ENCODE peak calls at places on chromosomes 5 and 9, in four cellular contexts. T is astrocyte, K is MG63, S is ovary. R is an unnamed sample. For H3K36me3, the result is how much of the 10 kb centered on the place peaks cover.

GRCh38 chr5:127958421-127959011 is 125.0 kb upstream of the SLC12A2 start:
- DNase-seq in T (no peak), K (no peak), S (no peak), R (no peak)

GRCh38 chr5:168852329-168852728 is 273.2 kb upstream of the PANK3 start:
- DNase-seq in T (no peak), K (no peak), S (no peak), R (no peak)

GRCh38 chr9:117081641-117082317 is 333.1 kb downstream of the ASTN2 start:
- DNase-seq in T (no peak), K (peak), S (no peak), R (no peak)

GRCh38 chr9:73180373-73180772 is 28.7 kb downstream of the ANXA1 start:
- DNase-seq in T (peak), K (peak), S (no peak), R (peak)

GRCh38 chr5:93274291-93274690 is 306.7 kb downstream of the NR2F1-AS1 start:
- DNase-seq in T (peak), K (no peak), S (no peak), R (no peak)

GRCh38 chr9:101092922-101093321 is 64.4 kb downstream of the PLPPR1 start:
- DNase-seq in T (no peak), K (no peak), S (no peak), R (no peak)

GRCh38 chr9:114864471-114864870 is 58.6 kb upstream of the TNFSF15 start:
- DNase-seq in T (no peak), K (no peak), S (no peak), R (no peak)

GRCh38 chr5:87872986-87873385 is 395.7 kb downstream of the TMEM161B start:
- DNase-seq in T (no peak), K (no peak), S (no peak), R (no peak)

GRCh38 chr9:127132921-127133647 is 10.6 kb upstream of the ANGPTL2 start:
- DNase-seq in T (peak), K (peak), S (peak), R (no peak)

GRCh38 chr5:77145666-77146065 is 58.6 kb upstream of the ZBED3 start:
- DNase-seq in T (peak), K (no peak), S (no peak), R (no peak)

GRCh38 chr5:140182803-140183367 is 7.9 kb downstream of the CYSTM1 start:
- DNase-seq in T (peak), K (peak), S (peak), R (no peak)

GRCh38 chr5:127396490-127397155 is 106.0 kb downstream of the MEGF10 start:
- DNase-seq in T (no peak), K (no peak), S (no peak), R (no peak)

GRCh38 chr9:6098431-6098830 is 83.0 kb upstream of the RANBP6 start:
- DNase-seq in T (peak), K (no peak), S (no peak), R (no peak)

GRCh38 chr9:7320139-7320538 is 479.4 kb downstream of the DMAC1 start:
- DNase-seq in T (peak), K (peak), S (no peak), R (peak)

GRCh38 chr5:153476767-153477166 is 13.7 kb upstream of the GRIA1 start:
- DNase-seq in T (peak), K (peak), S (no peak), R (no peak)

GRCh38 chr5:28275931-28276330 is 1237.5 kb upstream of the CDH9 start:
- DNase-seq in T (no peak), K (no peak), S (no peak), R (no peak)

GRCh38 chr9:18666348-18666747 is 192.4 kb downstream of the ADAMTSL1 start:
- DNase-seq in T (peak), K (peak), S (no peak), R (no peak)

GRCh38 chr9:34866614-34867013 is 91.5 kb upstream of the PHF24 start:
- DNase-seq in T (no peak), K (no peak), S (no peak), R (no peak)

GRCh38 chr5:38607930-38608545 is 51.6 kb upstream of the LIFR start:
- DNase-seq in T (peak), K (no peak), S (no peak), R (no peak)

GRCh38 chr9:120925535-120926396 is 830 bp downstream of the TRAF1 start:
- DNase-seq in T (peak), K (peak), S (no peak), R (peak)

GRCh38 chr9:124809741-124810500 is 33.0 kb downstream of the OLFML2A start:
- DNase-seq in T (no peak), K (no peak), S (no peak), R (no peak)

GRCh38 chr5:59260973-59261372 is 632.6 kb downstream of the PDE4D start:
- DNase-seq in T (no peak), K (no peak), S (no peak), R (no peak)

GRCh38 chr9:134642385-134643181 is 980 bp downstream of the COL5A1 start:
- DNase-seq in T (peak), K (peak), S (peak), R (peak)

GRCh38 chr9:134554750-134555655 is 86.6 kb upstream of the COL5A1 start:
- DNase-seq in T (peak), K (no peak), S (peak), R (no peak)

GRCh38 chr9:130857864-130858730 is 23.0 kb downstream of the ABL1 start:
- DNase-seq in T (peak), K (peak), S (peak), R (no peak)

GRCh38 chr5:65967288-65968066 is 41.1 kb downstream of the ERBIN start:
- DNase-seq in T (no peak), K (no peak), S (no peak), R (no peak)

GRCh38 chr5:34511481-34511880 is 144.6 kb upstream of the RAI14 start:
- DNase-seq in T (no peak), K (no peak), S (no peak), R (no peak)

GRCh38 chr5:168749391-168750100 is 170.4 kb upstream of the PANK3 start:
- DNase-seq in T (no peak), K (no peak), S (no peak), R (no peak)

GRCh38 chr5:132466453-132467291 is 23.9 kb downstream of the IRF1 start:
- DNase-seq in T (peak), K (no peak), S (no peak), R (no peak)

GRCh38 chr5:176934309-176934930 is 35.3 kb upstream of the HK3 start:
- DNase-seq in T (no peak), K (no peak), S (no peak), R (no peak)

GRCh38 chr5:134438641-134439621 is 27.2 kb upstream of the CDKN2AIPNL start:
- DNase-seq in T (peak), K (peak), S (peak), R (peak)

GRCh38 chr9:129103595-129103965 is 7.0 kb downstream of the CRAT start:
- DNase-seq in T (no peak), K (no peak), S (no peak), R (no peak)

GRCh38 chr5:171310816-171311697 is 2.0 kb downstream of the TLX3 start:
- DNase-seq in T (no peak), K (peak), S (no peak), R (no peak)

GRCh38 chr5:142428773-142429473 is 104.1 kb upstream of the SPRY4 start:
- DNase-seq in T (no peak), K (no peak), S (no peak), R (no peak)

GRCh38 chr5:150402901-150403342 is 9.8 kb downstream of the CD74 start:
- DNase-seq in T (no peak), K (no peak), S (no peak), R (no peak)

GRCh38 chr5:146205499-146206202 is 2.2 kb downstream of the RBM27 start:
- DNase-seq in T (no peak), K (no peak), S (no peak), R (no peak)

GRCh38 chr5:124738751-124739559 is 7.5 kb downstream of the ZNF608 start:
- DNase-seq in T (no peak), K (peak), S (no peak), R (no peak)

GRCh38 chr5:172102913-172103629 is 85.0 kb downstream of the STK10 start:
- DNase-seq in T (peak), K (peak), S (no peak), R (peak)

DNA sequence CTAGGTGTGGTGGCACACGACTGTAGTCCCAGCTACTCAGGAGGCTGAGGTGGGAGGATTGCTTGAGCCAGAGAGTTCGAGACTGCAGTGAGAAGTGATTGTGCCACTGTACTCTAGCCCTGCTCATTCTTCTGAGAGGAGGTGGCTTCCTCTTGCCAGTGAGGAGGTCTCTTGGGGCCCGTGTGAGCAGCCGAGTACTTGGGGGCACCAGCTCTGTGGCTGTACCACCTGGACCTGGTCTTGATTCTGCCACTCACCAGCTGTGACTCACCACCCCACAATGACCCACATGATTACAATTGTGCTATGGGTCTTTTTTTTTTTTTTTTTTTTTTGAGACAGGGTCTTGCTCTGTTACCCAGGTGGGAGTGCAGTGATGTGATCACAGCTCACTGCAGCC is 18.0 kb upstream of the CRB2 start:
- DNase-seq in T (no peak), K (no peak), S (no peak), R (no peak)
- H3K4me3 ChIP-seq in T (no peak), K (no peak), S (no peak), R (no peak)

GRCh38 chr5:57311251-57311650 is 137.4 kb downstream of the GPBP1 start:
- DNase-seq in T (peak), K (no peak), S (no peak), R (no peak)

GRCh38 chr5:57304931-57305330 is 131.1 kb downstream of the GPBP1 start:
- DNase-seq in T (no peak), K (no peak), S (no peak), R (no peak)

GRCh38 chr5:57306359-57306758 is 132.5 kb downstream of the GPBP1 start:
- DNase-seq in T (no peak), K (no peak), S (no peak), R (no peak)

GRCh38 chr5:57303985-57304384 is 130.1 kb downstream of the GPBP1 start:
- DNase-seq in T (no peak), K (no peak), S (no peak), R (no peak)

GRCh38 chr5:57307516-57307915 is 133.7 kb downstream of the GPBP1 start:
- DNase-seq in T (peak), K (no peak), S (no peak), R (no peak)
- H3K36me3 ChIP-seq in T (under half), K (under half), S (under half), R (under half)

GRCh38 chr5:112594060-112594850 is 143.4 kb upstream of the APC start:
- DNase-seq in T (peak), K (peak), S (no peak), R (no peak)
- H3K4me3 ChIP-seq in T (no peak), K (no peak), S (no peak), R (no peak)

DNA sequence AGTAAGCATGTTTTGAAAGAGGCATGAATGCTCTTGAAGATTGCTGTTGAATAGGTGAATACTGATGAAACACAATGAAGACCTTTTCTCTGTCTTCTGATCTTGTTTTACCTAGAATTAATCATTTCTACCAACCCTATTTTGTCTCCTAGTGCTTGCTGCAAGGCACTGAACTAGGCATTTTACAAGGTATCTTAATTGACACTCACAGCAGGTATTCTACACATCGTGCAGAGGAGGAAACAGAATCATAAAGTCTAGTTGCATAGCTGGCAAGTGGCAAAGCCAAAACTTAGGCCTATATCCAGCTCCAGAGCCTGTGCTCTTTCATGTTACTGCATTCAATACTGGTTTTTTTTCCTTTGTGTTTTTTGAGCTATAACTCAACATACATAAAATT is 50.7 kb downstream of the CTNNA1 start:
- DNase-seq in T (no peak), K (no peak), S (no peak), R (no peak)
- H3K36me3 ChIP-seq in T (under half), K (under half), S (under half), R (under half)

GRCh38 chr5:108101105-108101504 is 280.8 kb downstream of the FBXL17 start:
- DNase-seq in T (peak), K (peak), S (no peak), R (no peak)
- H3K4me3 ChIP-seq in T (no peak), K (no peak), S (no peak), R (no peak)